ENCODE peak calls at places on chromosome 22, in ten cellular contexts. W, Z, L, D, Y, M, X, I, E and U are unnamed samples.

GRCh38 chr22:41699264-41700104 is at the start of gene MEI1:
- DNase-seq in M (peak), W (no peak), E (peak), L (no peak), Y (peak), X (peak), Z (no peak), I (peak), D (peak), U (peak)

GRCh38 chr22:24071686-24072085 is 60.6 kb downstream of the CABIN1 start:
- DNase-seq in E (no peak), I (no peak), L (no peak), Y (no peak), M (no peak), D (peak), W (no peak), Z (no peak), X (no peak), U (no peak)

GRCh38 chr22:48739348-48740085 is 1088.2 kb downstream of the BRD1 start:
- DNase-seq in W (no peak), L (no peak), I (no peak), Y (no peak), D (no peak), X (no peak), M (peak), E (no peak), Z (no peak), U (peak)

GRCh38 chr22:19876941-19877625 is 22.4 kb upstream of the GNB1L start:
- DNase-seq in W (no peak), Z (no peak), M (peak), X (peak), I (no peak), Y (no peak), E (no peak), L (no peak), D (peak), U (peak)

GRCh38 chr22:40665312-40665711 is 14.0 kb upstream of the MCHR1 start:
- DNase-seq in M (no peak), Y (no peak), D (peak), X (no peak), I (no peak), L (no peak), W (no peak), E (no peak), Z (no peak), U (no peak)

GRCh38 chr22:24471570-24471969 is 23.6 kb upstream of the UPB1 start:
- DNase-seq in W (no peak), L (no peak), E (no peak), I (no peak), M (no peak), D (peak), X (no peak), Z (no peak), Y (no peak), U (no peak)

GRCh38 chr22:46051646-46052045 is 74.7 kb upstream of the WNT7B start:
- DNase-seq in L (no peak), Y (no peak), X (no peak), D (peak), E (peak), I (no peak), W (no peak), Z (no peak), M (no peak), U (peak)

GRCh38 chr22:41417622-41418390 is 28.8 kb downstream of the TOB2 start:
- DNase-seq in X (no peak), M (peak), W (no peak), Y (no peak), D (peak), Z (no peak), E (peak), L (no peak), I (no peak), U (peak)

GRCh38 chr22:45320326-45320976 is 10.7 kb downstream of the FAM118A start:
- DNase-seq in D (no peak), L (no peak), M (no peak), X (no peak), I (no peak), Z (no peak), E (no peak), W (no peak), Y (no peak), U (no peak)

GRCh38 chr22:27135582-27135981 is 478.2 kb downstream of the MIAT start:
- DNase-seq in L (no peak), Y (no peak), E (no peak), X (no peak), I (no peak), Z (peak), D (no peak), W (no peak), M (no peak), U (no peak)

GRCh38 chr22:32676196-32676595 is 125.3 kb upstream of the TIMP3 start:
- DNase-seq in I (no peak), X (no peak), W (no peak), D (no peak), E (no peak), M (peak), Y (no peak), L (no peak), Z (no peak), U (no peak)

GRCh38 chr22:49181942-49182341 is 645.7 kb downstream of the BRD1 start:
- DNase-seq in W (no peak), I (no peak), L (no peak), D (no peak), Y (no peak), M (no peak), X (no peak), Z (no peak), E (no peak), U (peak)

GRCh38 chr22:31093956-31094622 is 13.0 kb downstream of the SMTN start:
- DNase-seq in I (no peak), X (peak), M (no peak), D (peak), Z (no peak), Y (no peak), E (peak), L (no peak), W (no peak), U (no peak)

GRCh38 chr22:19876314-19876940 is 21.8 kb upstream of the GNB1L start:
- DNase-seq in M (peak), E (no peak), Z (no peak), Y (no peak), D (peak), W (no peak), I (no peak), L (no peak), X (no peak), U (peak)

GRCh38 chr22:29821790-29822130 is 16.3 kb downstream of the ASCC2 start:
- DNase-seq in X (no peak), E (no peak), D (no peak), L (no peak), I (no peak), W (no peak), Y (no peak), M (no peak), Z (peak), U (no peak)

GRCh38 chr22:29816980-29817379 is 21.1 kb downstream of the ASCC2 start:
- DNase-seq in E (no peak), D (no peak), Z (no peak), X (no peak), Y (no peak), L (no peak), I (no peak), W (no peak), M (no peak), U (no peak)

GRCh38 chr22:29817724-29818123 is 20.4 kb downstream of the ASCC2 start:
- DNase-seq in E (no peak), L (no peak), Y (no peak), X (no peak), D (no peak), I (no peak), M (no peak), W (no peak), Z (no peak), U (no peak)

GRCh38 chr22:29824677-29825076 is 13.4 kb downstream of the ASCC2 start:
- DNase-seq in I (no peak), L (no peak), W (no peak), Z (no peak), D (peak), Y (no peak), X (no peak), M (no peak), E (no peak), U (no peak)

GRCh38 chr22:29820941-29821789 is 16.9 kb downstream of the ASCC2 start:
- DNase-seq in M (peak), E (peak), Z (peak), W (peak), X (no peak), D (peak), I (no peak), L (no peak), Y (no peak), U (no peak)
- TF ChIP-seq POLR2AphosphoS5 in M (peak), E (peak), Z (no peak), W (peak), X (no peak), D (peak), I (no peak), L (no peak), Y (no peak), U (peak)

GRCh38 chr22:36940676-36941075 is 27.2 kb downstream of the CSF2RB start:
- DNase-seq in I (no peak), L (no peak), E (peak), D (no peak), Y (peak), W (no peak), X (no peak), M (no peak), Z (no peak), U (no peak)
- TF ChIP-seq POLR2AphosphoS5 in I (no peak), L (no peak), E (no peak), D (no peak), Y (no peak), W (no peak), X (no peak), M (no peak), Z (no peak), U (no peak)

DNA sequence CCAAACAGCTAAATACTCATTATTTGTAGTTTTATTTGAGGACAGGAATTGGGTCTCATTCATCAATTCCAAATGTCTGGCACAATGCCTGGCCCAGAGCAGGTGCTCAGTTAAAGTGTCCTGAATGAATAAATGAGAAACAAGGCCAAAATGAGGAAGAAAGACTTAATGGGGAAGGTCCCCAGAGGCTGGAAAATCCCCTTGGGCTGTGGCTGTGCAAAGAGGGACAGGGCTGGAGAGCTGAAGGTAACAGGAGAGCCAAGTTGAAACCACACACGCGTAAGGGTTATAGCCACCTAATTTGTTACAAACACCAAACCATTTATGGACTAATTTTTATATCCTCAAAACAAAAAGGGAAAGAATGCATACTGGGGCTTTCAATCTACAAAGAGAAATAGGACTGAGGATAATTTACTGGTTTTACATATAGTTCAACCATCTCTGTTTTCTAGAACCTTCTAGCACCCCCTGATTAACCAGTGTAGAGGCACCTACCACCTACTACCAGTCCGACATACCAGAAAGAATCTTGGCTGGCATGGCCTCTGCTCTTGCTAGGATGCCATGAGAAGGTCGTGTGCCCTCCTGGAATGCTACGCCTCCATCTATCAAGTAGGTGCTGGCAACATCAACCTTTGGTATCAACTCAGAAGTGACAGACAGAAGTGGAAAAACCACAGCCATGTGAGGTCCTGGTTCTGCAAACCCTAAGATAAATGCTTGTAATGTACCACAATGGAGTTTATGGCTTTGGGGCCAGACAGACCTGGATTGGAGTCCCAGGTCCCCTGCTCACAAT is 28.4 kb downstream of the MYH9 start:
- DNase-seq in I (no peak), Z (no peak), L (no peak), M (no peak), Y (no peak), W (no peak), X (no peak), E (no peak), D (no peak), U (no peak)
- TF ChIP-seq POLR2AphosphoS5 in I (no peak), Z (no peak), L (no peak), M (no peak), Y (no peak), W (no peak), X (no peak), E (no peak), D (peak), U (peak)

DNA sequence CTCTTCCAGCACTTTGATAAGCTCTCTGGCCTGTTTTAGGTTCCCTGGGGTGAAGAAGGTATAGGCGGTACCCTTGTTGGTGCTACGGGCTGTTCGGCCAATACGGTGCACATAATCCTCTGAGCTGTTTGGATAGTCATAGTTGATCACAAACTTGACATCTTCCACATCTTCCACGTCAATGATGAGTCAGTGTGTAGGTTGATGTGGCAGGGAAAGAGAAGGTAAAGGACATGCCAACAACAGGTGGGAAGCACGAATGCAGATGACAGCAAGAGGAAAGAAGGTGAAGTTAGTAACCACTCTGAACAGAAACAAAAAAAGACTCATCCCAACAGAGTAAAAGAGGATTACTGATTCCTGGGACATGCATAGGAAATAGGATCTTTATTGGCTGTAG is 18.2 kb downstream of the DDX17 start:
- DNase-seq in E (no peak), X (no peak), M (no peak), L (no peak), W (no peak), Z (no peak), Y (no peak), D (no peak), I (no peak), U (no peak)
- TF ChIP-seq POLR2AphosphoS5 in E (peak), X (no peak), M (no peak), L (no peak), W (no peak), Z (no peak), Y (peak), D (no peak), I (peak), U (peak)

DNA sequence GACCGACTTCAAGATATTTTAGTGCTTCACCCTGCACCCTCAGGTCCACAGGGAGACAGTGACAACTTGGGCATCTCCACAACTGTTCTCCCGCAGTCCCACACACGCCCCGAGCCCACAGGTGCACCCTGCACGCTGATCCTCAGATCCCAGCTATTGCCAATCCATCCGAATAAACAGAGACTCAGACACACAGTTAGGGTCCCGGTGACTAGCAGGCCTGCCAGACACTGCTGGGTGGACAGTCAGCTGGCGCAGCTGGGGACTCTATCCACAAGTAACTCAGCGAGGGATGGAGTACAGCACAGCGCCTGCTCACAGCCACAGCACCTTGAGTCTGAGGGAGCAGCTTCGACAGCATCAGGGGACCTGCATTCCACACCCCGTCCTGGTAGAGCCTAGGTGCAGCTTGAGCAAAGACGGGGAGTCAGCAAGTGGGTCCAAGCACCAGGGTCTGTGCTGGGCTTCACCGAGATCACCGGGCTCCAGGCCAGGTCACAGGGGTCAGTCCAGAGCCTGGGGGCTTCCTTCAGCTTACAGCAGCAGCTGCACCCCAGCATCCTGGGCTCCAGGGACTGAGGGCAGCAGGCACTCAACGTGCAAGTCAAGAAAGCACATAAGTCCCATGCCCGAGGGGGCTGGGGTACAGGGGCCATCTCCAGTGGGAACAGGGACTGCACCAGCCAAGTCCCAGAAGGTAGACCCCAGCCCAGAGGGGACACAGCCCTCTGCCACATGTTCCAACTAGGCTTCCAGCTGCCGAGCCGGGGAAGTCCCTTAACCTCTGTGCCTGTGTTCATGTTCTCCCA is 7.6 kb downstream of the RPL3 start:
- DNase-seq in M (no peak), X (no peak), L (no peak), Z (no peak), D (no peak), W (no peak), Y (peak), I (no peak), E (no peak), U (no peak)
- TF ChIP-seq POLR2AphosphoS5 in M (no peak), X (peak), L (peak), Z (peak), D (no peak), W (peak), Y (peak), I (peak), E (no peak), U (peak)

GRCh38 chr22:50252081-50253045 is 1.3 kb upstream of the HDAC10 start:
- DNase-seq in D (peak), Y (peak), W (no peak), X (peak), E (peak), L (no peak), I (no peak), M (peak), Z (peak), U (peak)
- TF ChIP-seq POLR2AphosphoS5 in D (no peak), Y (no peak), W (no peak), X (no peak), E (no peak), L (peak), I (no peak), M (no peak), Z (no peak), U (peak)

DNA sequence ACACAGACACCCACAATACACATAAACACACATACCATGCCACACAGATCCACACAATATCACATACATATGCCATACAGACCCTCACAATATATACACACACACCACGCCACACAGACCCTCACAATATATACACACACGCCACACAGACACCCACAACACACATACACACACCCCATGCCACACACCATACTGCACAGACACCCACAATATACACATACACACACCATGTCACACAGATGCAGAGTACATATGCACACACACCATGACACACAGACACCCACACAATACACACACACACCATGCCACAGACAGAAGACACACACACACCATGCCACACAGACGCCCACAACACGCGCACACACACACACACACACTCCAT is 43.6 kb downstream of the SHISAL1 start:
- DNase-seq in W (no peak), X (no peak), L (no peak), E (no peak), D (no peak), M (no peak), Z (no peak), I (no peak), Y (no peak), U (no peak)
- TF ChIP-seq POLR2AphosphoS5 in W (no peak), X (no peak), L (no peak), E (no peak), D (no peak), M (no peak), Z (no peak), I (no peak), Y (no peak), U (no peak)